ENCODE peak calls at places on chromosomes 4 and X, in eight cellular contexts. C is esophagus squamous epithelium, N is NB4, Z is A549, R is transverse colon, A is GM12891, G is IMR-90, X is ovary. V is an unnamed sample.
A peak's percentile ranks its signal among the peaks of the same experiment; 100 is the strongest.

GRCh38 chr4:36187723-36188333 is 56.5 kb downstream of the ARAP2 start:
- DNase-seq in C (no peak), N (peak; percentile 54), Z (peak; percentile 20), R (no peak), A (no peak), G (peak; percentile 33), X (no peak), V (no peak)

GRCh38 chr4:102390438-102390837 is 45.2 kb upstream of the SLC39A8 start:
- DNase-seq in C (no peak), N (peak; percentile 93), Z (no peak), R (no peak), A (no peak), G (no peak), X (no peak), V (no peak)

GRCh38 chr4:25439913-25440477 is 62.9 kb downstream of the ANAPC4 start:
- DNase-seq in C (no peak), N (peak; percentile 76), Z (peak; percentile 58), R (peak; percentile 51), A (peak; percentile 52), G (peak; percentile 68), X (peak; percentile 42), V (no peak)

GRCh38 chr4:154732669-154733068 is 11.1 kb upstream of the LRAT start:
- DNase-seq in C (no peak), N (no peak), Z (no peak), R (no peak), A (no peak), G (no peak), X (no peak), V (no peak)

GRCh38 chrX:67599532-67599931 is 55.7 kb downstream of the AR start:
- DNase-seq in C (no peak), N (no peak), Z (no peak), R (no peak), A (no peak), G (no peak), X (no peak), V (no peak)

GRCh38 chr4:15702941-15703403 is at the start of gene BST1:
- DNase-seq in C (no peak), N (peak; percentile 85), Z (peak; percentile 54), R (peak; percentile 81), A (peak; percentile 29), G (peak; percentile 50), X (peak; percentile 47), V (peak; percentile 95)

GRCh38 chr4:144894525-144894924 is 203.5 kb downstream of the ANAPC10 start:
- DNase-seq in C (no peak), N (peak; percentile 75), Z (no peak), R (peak; percentile 10), A (no peak), G (peak; percentile 48), X (no peak), V (no peak)

GRCh38 chr4:26105815-26106699 is 192.0 kb downstream of the SMIM20 start:
- DNase-seq in C (no peak), N (no peak), Z (no peak), R (no peak), A (no peak), G (peak; percentile 80), X (no peak), V (peak; percentile 53)

GRCh38 chr4:121277194-121278105 is 103.4 kb downstream of the QRFPR start:
- DNase-seq in C (no peak), N (peak; percentile 14), Z (peak; percentile 48), R (peak; percentile 16), A (no peak), G (no peak), X (no peak), V (no peak)

GRCh38 chr4:17232575-17233253 is 279.2 kb downstream of the QDPR start:
- DNase-seq in C (no peak), N (no peak), Z (no peak), R (no peak), A (no peak), G (peak; percentile 84), X (peak; percentile 13), V (no peak)

GRCh38 chrX:132488819-132489255 is at the start of gene MBNL3:
- DNase-seq in C (peak; percentile 22), N (peak; percentile 83), Z (peak; percentile 20), R (peak; percentile 68), A (no peak), G (peak; percentile 5), X (peak; percentile 27), V (no peak)

GRCh38 chr4:184746532-184746870 is 12.6 kb upstream of the CENPU start:
- DNase-seq in C (no peak), N (no peak), Z (no peak), R (no peak), A (no peak), G (peak; percentile 82), X (peak; percentile 56), V (no peak)

GRCh38 chrX:100673397-100673953 is 29.5 kb downstream of the SRPX2 start:
- DNase-seq in C (no peak), N (no peak), Z (no peak), R (no peak), A (no peak), G (peak; percentile 91), X (no peak), V (no peak)

GRCh38 chrX:23578079-23578478 is 89.2 kb upstream of the PRDX4 start:
- DNase-seq in C (no peak), N (no peak), Z (no peak), R (no peak), A (no peak), G (no peak), X (no peak), V (no peak)

GRCh38 chrX:34875204-34875603 is 67.4 kb upstream of the FAM47B start:
- DNase-seq in C (no peak), N (no peak), Z (peak; percentile 41), R (no peak), A (no peak), G (peak; percentile 75), X (no peak), V (no peak)

GRCh38 chr4:136731025-136731424 is 801.3 kb downstream of the PCDH18 start:
- DNase-seq in C (no peak), N (no peak), Z (no peak), R (no peak), A (no peak), G (no peak), X (no peak), V (no peak)

GRCh38 chr4:155758500-155759371 is at the start of gene GUCY1B1:
- DNase-seq in C (peak; percentile 43), N (no peak), Z (peak; percentile 86), R (peak; percentile 81), A (peak; percentile 70), G (peak; percentile 94), X (peak; percentile 81), V (peak; percentile 95)
- TF ChIP-seq POLR2A in C (no peak), N (no peak), Z (no peak), R (no peak), A (no peak), G (no peak), X (no peak), V (peak; percentile 11)

DNA sequence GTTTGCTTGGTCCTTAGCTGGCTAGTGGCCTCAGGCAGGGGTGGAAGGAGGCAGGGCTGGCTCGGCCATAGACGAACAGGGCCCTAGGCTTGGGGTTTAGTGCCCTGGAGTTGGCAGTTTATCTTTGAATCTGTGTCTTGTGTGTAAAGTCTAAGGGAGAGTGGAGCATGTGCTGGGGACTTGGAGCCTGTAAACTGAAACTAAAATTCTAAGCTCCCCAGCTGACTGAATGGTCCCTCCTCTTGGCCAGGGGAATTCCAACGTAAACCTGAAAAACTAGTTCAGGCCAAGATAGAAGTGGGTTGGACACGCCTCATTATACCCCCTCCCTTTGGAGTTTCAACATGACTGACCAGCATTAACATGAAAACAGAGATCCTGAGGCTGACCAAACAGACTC is 46.1 kb upstream of the GPR78 start:
- DNase-seq in C (no peak), N (no peak), Z (no peak), R (peak; percentile 32), A (no peak), G (peak; percentile 66), X (no peak), V (no peak)
- TF ChIP-seq POLR2A in C (no peak), N (no peak), Z (no peak), R (no peak), A (no peak), G (no peak), X (no peak), V (no peak)

GRCh38 chr4:151409470-151410313 is 716 bp downstream of the FHIP1A start:
- DNase-seq in C (no peak), N (peak; percentile 57), Z (no peak), R (peak; percentile 64), A (no peak), G (no peak), X (peak; percentile 19), V (no peak)
- TF ChIP-seq POLR2A in C (no peak), N (no peak), Z (no peak), R (peak; percentile 42), A (no peak), G (no peak), X (no peak), V (no peak)

GRCh38 chr4:81468685-81469084 is 3.0 kb downstream of the RASGEF1B start:
- DNase-seq in C (no peak), N (no peak), Z (no peak), R (no peak), A (no peak), G (no peak), X (no peak), V (no peak)

GRCh38 chr4:81469774-81470455 is 1.8 kb downstream of the RASGEF1B start:
- DNase-seq in C (no peak), N (no peak), Z (no peak), R (no peak), A (no peak), G (no peak), X (no peak), V (no peak)

GRCh38 chr4:81467672-81467964 is 4.1 kb downstream of the RASGEF1B start:
- DNase-seq in C (no peak), N (no peak), Z (no peak), R (no peak), A (no peak), G (no peak), X (no peak), V (no peak)

GRCh38 chr4:81466841-81467671 is 4.7 kb downstream of the RASGEF1B start:
- DNase-seq in C (no peak), N (peak; percentile 73), Z (peak; percentile 53), R (peak; percentile 84), A (peak; percentile 26), G (peak; percentile 66), X (peak; percentile 23), V (no peak)

DNA sequence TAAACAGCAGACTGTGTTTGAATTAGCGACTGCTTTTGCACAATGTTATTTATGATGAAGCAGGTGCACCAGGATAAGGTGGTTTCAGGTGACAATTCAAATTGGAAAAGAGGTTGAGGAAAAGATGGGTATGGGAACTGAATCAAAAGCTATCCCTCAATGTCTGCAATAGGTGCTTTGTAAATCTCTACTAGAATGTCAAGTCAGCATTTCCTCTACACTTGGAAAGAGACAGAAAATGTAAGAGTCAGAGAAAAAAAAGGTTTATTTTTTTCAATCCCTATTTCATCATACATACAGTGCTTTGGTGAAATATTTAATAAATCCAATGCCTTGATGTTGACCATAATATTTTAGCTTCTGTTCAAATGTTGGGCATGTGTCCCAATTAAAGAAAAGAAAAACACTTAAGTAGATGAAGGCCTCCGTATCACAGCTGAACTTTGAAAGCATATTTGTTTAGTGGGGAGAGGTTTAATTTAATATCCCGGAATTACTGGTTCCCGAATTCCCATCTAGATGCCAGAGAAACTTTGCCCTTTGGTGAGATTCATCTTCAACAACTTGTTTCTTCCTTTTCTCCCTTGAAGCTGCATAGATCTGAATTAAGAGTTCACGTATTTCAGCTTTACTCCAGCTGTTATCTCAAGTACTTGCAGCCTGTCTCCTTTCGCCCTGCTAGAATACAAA is 5.9 kb downstream of the RASGEF1B start:
- DNase-seq in C (no peak), N (no peak), Z (no peak), R (no peak), A (no peak), G (no peak), X (no peak), V (no peak)
- TF ChIP-seq POLR2A in C (no peak), N (no peak), Z (no peak), R (no peak), A (no peak), G (no peak), X (no peak), V (no peak)

V was measured in esophagus muscularis mucosa.